ENCODE peak calls at places on chromosomes 5 and 9, in seven cellular contexts. One of them, this sample, is unnamed.

GRCh38 chr5:66324357-66324756 is 180.3 kb downstream of the SREK1 start:
- DNase-seq in NCI-H187: no peak
- DNase-seq in T follicular helper cell: no peak
- DNase-seq in activated naive CD8-positive, alpha-beta T cell treated with anti-CD3 and anti-CD28 coated beads, Interleukin-2, amount 50 U/mL, for 24 hours: no peak
- DNase-seq in A172: no peak
- DNase-seq in progenitor cell of endocrine pancreas: no peak
- DNase-seq in EL: no peak
- DNase-seq in this sample: peak

GRCh38 chr5:16690243-16690839 is 73.5 kb upstream of the RETREG1 start:
- DNase-seq in NCI-H187: no peak
- DNase-seq in T follicular helper cell: no peak
- DNase-seq in activated naive CD8-positive, alpha-beta T cell treated with anti-CD3 and anti-CD28 coated beads, Interleukin-2, amount 50 U/mL, for 24 hours: peak
- DNase-seq in A172: peak
- DNase-seq in progenitor cell of endocrine pancreas: peak
- DNase-seq in EL: peak
- DNase-seq in this sample: peak

GRCh38 chr5:86977185-86977584 is 290.5 kb upstream of the RASA1 start:
- DNase-seq in NCI-H187: no peak
- DNase-seq in T follicular helper cell: no peak
- DNase-seq in activated naive CD8-positive, alpha-beta T cell treated with anti-CD3 and anti-CD28 coated beads, Interleukin-2, amount 50 U/mL, for 24 hours: no peak
- DNase-seq in A172: no peak
- DNase-seq in progenitor cell of endocrine pancreas: no peak
- DNase-seq in EL: no peak
- DNase-seq in this sample: no peak

GRCh38 chr5:179825655-179826182 is 5.0 kb downstream of the SQSTM1 start:
- DNase-seq in NCI-H187: no peak
- DNase-seq in T follicular helper cell: no peak
- DNase-seq in activated naive CD8-positive, alpha-beta T cell treated with anti-CD3 and anti-CD28 coated beads, Interleukin-2, amount 50 U/mL, for 24 hours: no peak
- DNase-seq in A172: no peak
- DNase-seq in progenitor cell of endocrine pancreas: no peak
- DNase-seq in EL: no peak
- DNase-seq in this sample: no peak

GRCh38 chr5:157449011-157449723 is 10.8 kb upstream of the NIPAL4 start:
- DNase-seq in NCI-H187: no peak
- DNase-seq in T follicular helper cell: no peak
- DNase-seq in activated naive CD8-positive, alpha-beta T cell treated with anti-CD3 and anti-CD28 coated beads, Interleukin-2, amount 50 U/mL, for 24 hours: no peak
- DNase-seq in A172: no peak
- DNase-seq in progenitor cell of endocrine pancreas: no peak
- DNase-seq in EL: no peak
- DNase-seq in this sample: peak

GRCh38 chr9:136881691-136882108 is 4.6 kb upstream of the TRAF2 start:
- DNase-seq in NCI-H187: no peak
- DNase-seq in T follicular helper cell: no peak
- DNase-seq in activated naive CD8-positive, alpha-beta T cell treated with anti-CD3 and anti-CD28 coated beads, Interleukin-2, amount 50 U/mL, for 24 hours: peak
- DNase-seq in A172: peak
- DNase-seq in progenitor cell of endocrine pancreas: no peak
- DNase-seq in EL: no peak
- DNase-seq in this sample: no peak

GRCh38 chr5:41246376-41246775 is 33.0 kb upstream of the C6 start:
- DNase-seq in NCI-H187: no peak
- DNase-seq in T follicular helper cell: no peak
- DNase-seq in activated naive CD8-positive, alpha-beta T cell treated with anti-CD3 and anti-CD28 coated beads, Interleukin-2, amount 50 U/mL, for 24 hours: no peak
- DNase-seq in A172: peak
- DNase-seq in progenitor cell of endocrine pancreas: no peak
- DNase-seq in EL: peak
- DNase-seq in this sample: no peak

GRCh38 chr5:52800394-52801213 is 12.9 kb downstream of the ITGA1 start:
- DNase-seq in NCI-H187: peak
- DNase-seq in T follicular helper cell: no peak
- DNase-seq in activated naive CD8-positive, alpha-beta T cell treated with anti-CD3 and anti-CD28 coated beads, Interleukin-2, amount 50 U/mL, for 24 hours: peak
- DNase-seq in A172: peak
- DNase-seq in progenitor cell of endocrine pancreas: peak
- DNase-seq in EL: peak
- DNase-seq in this sample: peak

GRCh38 chr9:85610074-85610855 is 131.5 kb downstream of the AGTPBP1 start:
- DNase-seq in NCI-H187: no peak
- DNase-seq in T follicular helper cell: peak
- DNase-seq in activated naive CD8-positive, alpha-beta T cell treated with anti-CD3 and anti-CD28 coated beads, Interleukin-2, amount 50 U/mL, for 24 hours: peak
- DNase-seq in A172: peak
- DNase-seq in progenitor cell of endocrine pancreas: no peak
- DNase-seq in EL: peak
- DNase-seq in this sample: peak

GRCh38 chr5:71483355-71483754 is 27.9 kb downstream of the BDP1 start:
- DNase-seq in NCI-H187: no peak
- DNase-seq in T follicular helper cell: no peak
- DNase-seq in activated naive CD8-positive, alpha-beta T cell treated with anti-CD3 and anti-CD28 coated beads, Interleukin-2, amount 50 U/mL, for 24 hours: no peak
- DNase-seq in A172: peak
- DNase-seq in progenitor cell of endocrine pancreas: no peak
- DNase-seq in EL: peak
- DNase-seq in this sample: no peak

GRCh38 chr5:153490124-153491085 is at the start of gene GRIA1:
- DNase-seq in NCI-H187: no peak
- DNase-seq in T follicular helper cell: no peak
- DNase-seq in activated naive CD8-positive, alpha-beta T cell treated with anti-CD3 and anti-CD28 coated beads, Interleukin-2, amount 50 U/mL, for 24 hours: no peak
- DNase-seq in A172: no peak
- DNase-seq in progenitor cell of endocrine pancreas: no peak
- DNase-seq in EL: peak
- DNase-seq in this sample: no peak

GRCh38 chr5:159316519-159317383 is 13.5 kb downstream of the IL12B start:
- DNase-seq in NCI-H187: no peak
- DNase-seq in T follicular helper cell: peak
- DNase-seq in activated naive CD8-positive, alpha-beta T cell treated with anti-CD3 and anti-CD28 coated beads, Interleukin-2, amount 50 U/mL, for 24 hours: peak
- DNase-seq in A172: peak
- DNase-seq in progenitor cell of endocrine pancreas: no peak
- DNase-seq in EL: peak
- DNase-seq in this sample: peak

GRCh38 chr5:29229461-29229860 is 1964.0 kb upstream of the CDH6 start:
- DNase-seq in NCI-H187: no peak
- DNase-seq in T follicular helper cell: no peak
- DNase-seq in activated naive CD8-positive, alpha-beta T cell treated with anti-CD3 and anti-CD28 coated beads, Interleukin-2, amount 50 U/mL, for 24 hours: no peak
- DNase-seq in A172: no peak
- DNase-seq in progenitor cell of endocrine pancreas: no peak
- DNase-seq in EL: no peak
- DNase-seq in this sample: no peak

GRCh38 chr9:129027224-129027684 is 877 bp downstream of the SH3GLB2 start:
- DNase-seq in NCI-H187: no peak
- DNase-seq in T follicular helper cell: no peak
- DNase-seq in activated naive CD8-positive, alpha-beta T cell treated with anti-CD3 and anti-CD28 coated beads, Interleukin-2, amount 50 U/mL, for 24 hours: no peak
- DNase-seq in A172: no peak
- DNase-seq in progenitor cell of endocrine pancreas: no peak
- DNase-seq in EL: peak
- DNase-seq in this sample: no peak

GRCh38 chr9:133619791-133620190 is 10.6 kb upstream of the FAM163B start:
- DNase-seq in NCI-H187: no peak
- DNase-seq in T follicular helper cell: peak
- DNase-seq in activated naive CD8-positive, alpha-beta T cell treated with anti-CD3 and anti-CD28 coated beads, Interleukin-2, amount 50 U/mL, for 24 hours: peak
- DNase-seq in A172: peak
- DNase-seq in progenitor cell of endocrine pancreas: no peak
- DNase-seq in EL: peak
- DNase-seq in this sample: no peak

GRCh38 chr9:133579601-133580415 is 29.4 kb downstream of the FAM163B start:
- DNase-seq in NCI-H187: no peak
- DNase-seq in T follicular helper cell: no peak
- DNase-seq in activated naive CD8-positive, alpha-beta T cell treated with anti-CD3 and anti-CD28 coated beads, Interleukin-2, amount 50 U/mL, for 24 hours: no peak
- DNase-seq in A172: no peak
- DNase-seq in progenitor cell of endocrine pancreas: no peak
- DNase-seq in EL: no peak
- DNase-seq in this sample: no peak

GRCh38 chr5:168850683-168851082 is 271.5 kb upstream of the PANK3 start:
- DNase-seq in NCI-H187: peak
- DNase-seq in T follicular helper cell: no peak
- DNase-seq in activated naive CD8-positive, alpha-beta T cell treated with anti-CD3 and anti-CD28 coated beads, Interleukin-2, amount 50 U/mL, for 24 hours: no peak
- DNase-seq in A172: no peak
- DNase-seq in progenitor cell of endocrine pancreas: no peak
- DNase-seq in EL: no peak
- DNase-seq in this sample: no peak

This sample was measured in BE2C.